ENCODE peak calls at places on chromosome 17, in five cellular contexts. One of them, this sample, is unnamed. For H3K4me1, the result is how much of the 10 kb centered on the place peaks cover.

GRCh38 chr17:3535253-3535995 is 22.2 kb downstream of the TRPV3 start:
- DNase-seq in stomach: peak
- DNase-seq in GM23248: peak
- DNase-seq in mesendoderm: peak
- DNase-seq in GM23338: peak
- DNase-seq in this sample: peak

GRCh38 chr17:31068291-31068690 is 26.5 kb upstream of the NF1 start:
- DNase-seq in stomach: peak
- DNase-seq in GM23248: peak
- DNase-seq in mesendoderm: peak
- DNase-seq in GM23338: peak
- DNase-seq in this sample: peak

GRCh38 chr17:40015998-40016691 is 905 bp downstream of the CSF3 start:
- DNase-seq in stomach: no peak
- DNase-seq in GM23248: no peak
- DNase-seq in mesendoderm: no peak
- DNase-seq in GM23338: no peak
- DNase-seq in this sample: no peak

GRCh38 chr17:75535119-75535537 is 9.6 kb downstream of the LLGL2 start:
- DNase-seq in stomach: peak
- DNase-seq in GM23248: no peak
- DNase-seq in mesendoderm: no peak
- DNase-seq in GM23338: no peak
- DNase-seq in this sample: peak

GRCh38 chr17:47822785-47823184 is 1.2 kb upstream of the OSBPL7 start:
- DNase-seq in stomach: no peak
- DNase-seq in GM23248: no peak
- DNase-seq in mesendoderm: no peak
- DNase-seq in GM23338: no peak
- DNase-seq in this sample: no peak

GRCh38 chr17:64750891-64751677 is 89.0 kb upstream of the SMURF2 start:
- DNase-seq in stomach: no peak
- DNase-seq in GM23248: no peak
- DNase-seq in mesendoderm: no peak
- DNase-seq in GM23338: no peak
- DNase-seq in this sample: no peak

GRCh38 chr17:82603981-82604448 is 44.2 kb downstream of the WDR45B start:
- DNase-seq in stomach: peak
- DNase-seq in GM23248: no peak
- DNase-seq in mesendoderm: no peak
- DNase-seq in GM23338: no peak
- DNase-seq in this sample: peak

GRCh38 chr17:83015511-83015910 is 63.9 kb upstream of the METRNL start:
- DNase-seq in stomach: no peak
- DNase-seq in GM23248: no peak
- DNase-seq in mesendoderm: no peak
- DNase-seq in GM23338: no peak
- DNase-seq in this sample: no peak

GRCh38 chr17:67289174-67289876 is 44.3 kb upstream of the HELZ start:
- DNase-seq in stomach: peak
- DNase-seq in GM23248: peak
- DNase-seq in mesendoderm: no peak
- DNase-seq in GM23338: peak
- DNase-seq in this sample: no peak

DNA sequence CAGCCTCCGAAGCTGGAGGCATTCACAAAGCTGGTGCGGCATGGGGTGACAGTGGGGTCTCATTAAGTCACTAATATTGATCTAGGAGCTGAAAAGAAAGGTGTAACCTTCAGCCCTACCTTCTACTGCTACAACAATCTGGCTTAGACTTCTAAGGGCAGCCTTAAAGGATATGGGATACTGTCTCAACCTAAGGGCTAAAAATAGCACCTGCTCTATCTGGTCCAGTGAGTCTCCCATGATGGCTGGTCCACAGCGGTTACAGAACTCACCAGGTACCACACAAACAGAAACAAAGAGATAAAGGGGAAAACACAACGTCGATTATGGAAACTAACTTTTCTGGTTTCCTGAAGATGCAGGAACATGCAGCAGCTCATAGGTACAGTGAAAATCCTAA is 115.8 kb downstream of the SMG6 start:
- DNase-seq in stomach: no peak
- DNase-seq in GM23248: no peak
- DNase-seq in mesendoderm: no peak
- DNase-seq in GM23338: no peak
- DNase-seq in this sample: no peak
- H3K27ac ChIP-seq in stomach: no peak
- H3K27ac ChIP-seq in GM23248: no peak
- H3K27ac ChIP-seq in mesendoderm: no peak
- H3K27ac ChIP-seq in GM23338: no peak
- H3K27ac ChIP-seq in this sample: no peak

GRCh38 chr17:66229783-66230538 is 746 bp upstream of the APOH start:
- DNase-seq in stomach: no peak
- DNase-seq in GM23248: no peak
- DNase-seq in mesendoderm: no peak
- DNase-seq in GM23338: no peak
- DNase-seq in this sample: no peak

GRCh38 chr17:66230918-66231543 is 1.8 kb upstream of the APOH start:
- DNase-seq in stomach: no peak
- DNase-seq in GM23248: no peak
- DNase-seq in mesendoderm: no peak
- DNase-seq in GM23338: no peak
- DNase-seq in this sample: no peak

GRCh38 chr17:66235377-66235994 is 6.3 kb upstream of the APOH start:
- DNase-seq in stomach: no peak
- DNase-seq in GM23248: no peak
- DNase-seq in mesendoderm: no peak
- DNase-seq in GM23338: no peak
- DNase-seq in this sample: no peak

GRCh38 chr17:66228887-66229782 is at the start of gene APOH:
- DNase-seq in stomach: no peak
- DNase-seq in GM23248: no peak
- DNase-seq in mesendoderm: no peak
- DNase-seq in GM23338: no peak
- DNase-seq in this sample: no peak

GRCh38 chr17:66233023-66233753 is 4.0 kb upstream of the APOH start:
- DNase-seq in stomach: no peak
- DNase-seq in GM23248: no peak
- DNase-seq in mesendoderm: no peak
- DNase-seq in GM23338: no peak
- DNase-seq in this sample: no peak
- H3K4me3 ChIP-seq in stomach: no peak
- H3K4me3 ChIP-seq in GM23248: no peak
- H3K4me3 ChIP-seq in mesendoderm: no peak
- H3K4me3 ChIP-seq in GM23338: no peak
- H3K4me3 ChIP-seq in this sample: no peak

GRCh38 chr17:80455784-80456183 is 20.6 kb downstream of the NPTX1 start:
- DNase-seq in stomach: no peak
- DNase-seq in GM23248: peak
- DNase-seq in mesendoderm: no peak
- DNase-seq in GM23338: no peak
- DNase-seq in this sample: no peak
- H3K4me1 ChIP-seq in stomach: under half
- H3K4me1 ChIP-seq in GM23248: under half
- H3K4me1 ChIP-seq in mesendoderm: under half
- H3K4me1 ChIP-seq in GM23338: under half
- H3K4me1 ChIP-seq in this sample: under half

DNA sequence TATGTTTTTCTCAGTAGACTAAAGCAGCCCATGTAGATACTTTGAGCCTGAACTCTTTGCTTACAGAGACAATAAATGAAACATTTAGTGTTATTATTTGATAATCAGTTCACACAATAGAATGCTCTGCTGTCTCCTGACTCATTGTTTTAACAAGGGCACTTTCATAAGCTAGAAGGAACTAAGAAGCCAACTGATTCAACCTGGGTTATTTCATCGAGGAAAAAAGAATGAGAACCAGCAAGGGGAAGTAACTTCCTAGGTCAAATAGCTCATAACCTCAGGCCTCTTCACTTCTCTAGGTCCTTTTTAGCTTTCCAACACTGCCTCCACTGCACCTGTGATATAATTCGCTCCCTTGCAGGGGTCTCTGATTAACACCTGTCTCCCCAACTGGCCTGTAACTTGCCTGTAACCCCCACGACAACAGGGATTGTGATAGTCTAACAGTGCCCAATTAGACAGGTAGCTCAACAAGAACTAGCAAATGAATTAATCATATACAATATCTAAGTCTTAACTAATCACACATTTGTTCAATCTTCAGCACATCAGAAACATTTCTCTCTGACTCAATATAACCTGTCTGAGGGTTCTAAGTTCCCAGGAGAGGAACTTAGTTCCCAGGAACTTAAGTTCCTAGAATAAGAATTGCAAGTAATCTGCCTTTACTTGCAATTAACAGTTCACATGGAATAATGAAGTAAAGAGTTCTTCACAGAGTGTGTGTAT is 34.8 kb downstream of the RFFL start:
- DNase-seq in stomach: no peak
- DNase-seq in GM23248: peak
- DNase-seq in mesendoderm: no peak
- DNase-seq in GM23338: no peak
- DNase-seq in this sample: no peak
- H3K27ac ChIP-seq in stomach: no peak
- H3K27ac ChIP-seq in GM23248: no peak
- H3K27ac ChIP-seq in mesendoderm: no peak
- H3K27ac ChIP-seq in GM23338: no peak
- H3K27ac ChIP-seq in this sample: peak

GRCh38 chr17:5352681-5353289 is 66.7 kb downstream of the NUP88 start:
- DNase-seq in stomach: no peak
- DNase-seq in GM23248: no peak
- DNase-seq in mesendoderm: no peak
- DNase-seq in GM23338: no peak
- DNase-seq in this sample: no peak
- H3K4me3 ChIP-seq in stomach: no peak
- H3K4me3 ChIP-seq in GM23248: no peak
- H3K4me3 ChIP-seq in mesendoderm: no peak
- H3K4me3 ChIP-seq in GM23338: no peak
- H3K4me3 ChIP-seq in this sample: no peak

DNA sequence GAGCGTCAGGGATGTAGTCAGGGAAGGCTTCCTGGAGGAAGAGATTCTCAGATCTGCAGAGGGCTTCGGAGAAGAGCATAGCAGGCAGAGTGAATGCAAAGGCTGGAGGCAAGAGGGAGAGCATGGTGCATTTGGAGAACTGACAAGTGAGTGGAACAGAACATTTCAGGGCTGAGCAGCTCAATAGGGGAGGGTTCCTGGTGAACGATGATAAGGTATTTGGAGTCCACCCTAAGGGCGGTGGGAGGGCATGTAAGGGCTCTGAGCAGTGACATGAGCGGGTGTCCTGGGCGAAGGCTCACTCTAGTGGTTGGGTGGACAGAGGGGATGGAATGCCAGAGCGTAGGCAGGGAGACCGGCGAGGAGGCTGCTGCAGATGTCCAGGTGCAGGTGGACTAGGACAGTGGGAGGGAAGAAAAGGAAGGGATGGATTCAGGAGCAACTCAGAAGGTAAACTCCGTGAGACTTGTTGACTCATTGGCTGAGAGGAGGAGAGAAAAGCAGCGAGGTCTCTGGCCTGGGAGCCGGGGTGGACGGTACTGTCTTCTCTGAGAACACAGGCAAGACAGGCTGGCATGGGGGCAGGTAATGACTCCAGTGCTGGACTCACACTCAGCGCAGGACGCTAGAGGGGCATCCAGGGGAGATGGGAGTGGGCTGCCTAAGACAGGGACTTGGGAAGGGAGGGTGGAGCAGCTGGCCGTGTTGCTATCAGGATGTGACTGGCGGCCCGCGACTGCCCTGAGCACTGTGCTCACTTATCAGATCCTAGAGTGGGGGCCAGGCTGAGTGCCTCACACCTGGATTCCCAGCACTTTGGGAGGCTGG is 1.4 kb upstream of the PITPNA start:
- DNase-seq in stomach: no peak
- DNase-seq in GM23248: no peak
- DNase-seq in mesendoderm: no peak
- DNase-seq in GM23338: no peak
- DNase-seq in this sample: no peak
- H3K4me1 ChIP-seq in stomach: under half
- H3K4me1 ChIP-seq in GM23248: under half
- H3K4me1 ChIP-seq in mesendoderm: under half
- H3K4me1 ChIP-seq in GM23338: under half
- H3K4me1 ChIP-seq in this sample: under half

GRCh38 chr17:42146911-42147607 is 7.7 kb downstream of the RAB5C start:
- DNase-seq in stomach: no peak
- DNase-seq in GM23248: no peak
- DNase-seq in mesendoderm: no peak
- DNase-seq in GM23338: no peak
- DNase-seq in this sample: no peak
- H3K27ac ChIP-seq in stomach: no peak
- H3K27ac ChIP-seq in GM23248: no peak
- H3K27ac ChIP-seq in mesendoderm: no peak
- H3K27ac ChIP-seq in GM23338: no peak
- H3K27ac ChIP-seq in this sample: no peak

GRCh38 chr17:59753522-59754467 is 46.3 kb downstream of the VMP1 start:
- DNase-seq in stomach: no peak
- DNase-seq in GM23248: peak
- DNase-seq in mesendoderm: peak
- DNase-seq in GM23338: peak
- DNase-seq in this sample: peak
- H3K4me3 ChIP-seq in stomach: no peak
- H3K4me3 ChIP-seq in GM23248: peak
- H3K4me3 ChIP-seq in mesendoderm: no peak
- H3K4me3 ChIP-seq in GM23338: no peak
- H3K4me3 ChIP-seq in this sample: peak

GRCh38 chr17:18117974-18118632 is 9.5 kb downstream of the MYO15A start:
- DNase-seq in stomach: no peak
- DNase-seq in GM23248: no peak
- DNase-seq in mesendoderm: no peak
- DNase-seq in GM23338: no peak
- DNase-seq in this sample: no peak
- H3K4me1 ChIP-seq in stomach: under half
- H3K4me1 ChIP-seq in GM23248: under half
- H3K4me1 ChIP-seq in mesendoderm: under half
- H3K4me1 ChIP-seq in GM23338: under half
- H3K4me1 ChIP-seq in this sample: under half

GRCh38 chr17:350706-351435 is 1.7 kb downstream of the RPH3AL start:
- DNase-seq in stomach: peak
- DNase-seq in GM23248: peak
- DNase-seq in mesendoderm: peak
- DNase-seq in GM23338: peak
- DNase-seq in this sample: no peak
- H3K27ac ChIP-seq in stomach: peak
- H3K27ac ChIP-seq in GM23248: no peak
- H3K27ac ChIP-seq in mesendoderm: no peak
- H3K27ac ChIP-seq in GM23338: no peak
- H3K27ac ChIP-seq in this sample: no peak